ENCODE peak calls at places on chromosomes 7 and 10, in five cellular contexts. T is HuH-7.5, C is islet precursor cell, Y is cardiac fibroblast, I is cerebellum. A is an unnamed sample.

GRCh38 chr10:117413928-117414618 is 38.8 kb upstream of the PDZD8 start:
- DNase-seq in I (no peak), T (no peak), Y (peak; percentile 54), C (no peak), A (no peak)

GRCh38 chr7:157670490-157671357 is 333.9 kb downstream of the DNAJB6 start:
- DNase-seq in Y (no peak), I (no peak), T (no peak), C (peak; percentile 88), A (no peak)

GRCh38 chr10:44300666-44301649 is 83.9 kb downstream of the CXCL12 start:
- DNase-seq in T (peak; percentile 16), I (peak; percentile 42), C (peak; percentile 98), Y (peak; percentile 95), A (no peak)

GRCh38 chr10:12081470-12081869 is 12.7 kb downstream of the DHTKD1 start:
- DNase-seq in C (peak; percentile 58), I (no peak), T (no peak), Y (no peak), A (no peak)

GRCh38 chr10:123331438-123331837 is 177.2 kb downstream of the BUB3 start:
- DNase-seq in T (no peak), I (no peak), Y (peak; percentile 5), C (peak; percentile 68), A (no peak)

GRCh38 chr7:75737856-75738603 is 711 bp downstream of the HIP1 start:
- DNase-seq in T (no peak), Y (no peak), I (peak; percentile 20), C (peak; percentile 70), A (peak; percentile 18)

GRCh38 chr10:106711313-106711906 is 453.1 kb downstream of the SORCS1 start:
- DNase-seq in I (peak; percentile 9), T (peak; percentile 11), Y (peak; percentile 29), C (peak; percentile 74), A (no peak)

GRCh38 chr7:157683251-157684156 is 346.7 kb downstream of the DNAJB6 start:
- DNase-seq in I (no peak), C (peak; percentile 30), T (no peak), Y (no peak), A (no peak)

GRCh38 chr7:147478751-147479150 is 1111.8 kb upstream of the C7orf33 start:
- DNase-seq in C (no peak), T (no peak), I (no peak), Y (no peak), A (no peak)

GRCh38 chr10:124864421-124865193 is 63.0 kb downstream of the ABRAXAS2 start:
- DNase-seq in T (peak; percentile 54), Y (peak; percentile 19), I (peak; percentile 95), C (peak; percentile 70), A (no peak)

GRCh38 chr10:28679941-28680752 is 2.8 kb downstream of the BAMBI start:
- DNase-seq in I (no peak), Y (peak; percentile 32), C (peak; percentile 51), T (no peak), A (no peak)

GRCh38 chr10:87095241-87095945 is 387 bp downstream of the SHLD2 start:
- DNase-seq in I (peak; percentile 59), C (peak; percentile 91), Y (peak; percentile 89), T (no peak), A (peak; percentile 69)

GRCh38 chr7:50552921-50553320 is 12.3 kb downstream of the DDC start:
- DNase-seq in T (no peak), C (peak; percentile 82), I (no peak), Y (peak; percentile 67), A (no peak)

GRCh38 chr10:110803239-110803593 is 68.5 kb upstream of the PDCD4 start:
- DNase-seq in C (no peak), I (no peak), Y (no peak), T (no peak), A (no peak)

GRCh38 chr10:101219946-101220451 is 9.3 kb downstream of the LBX1 start:
- DNase-seq in T (no peak), I (no peak), C (no peak), Y (no peak), A (no peak)

GRCh38 chr7:108016841-108017775 is 14.1 kb upstream of the LAMB1 start:
- DNase-seq in Y (peak; percentile 74), C (no peak), I (peak; percentile 42), T (no peak), A (no peak)

A was measured in KG1.